ENCODE peak calls at places on chromosomes 7 and 10, in six cellular contexts. One of them, this sample, is unnamed.

GRCh38 chr7:3378390-3379120 is 77.5 kb downstream of the SDK1 start:
- DNase-seq in mucosa of gallbladder: no peak
- DNase-seq in Calu3: no peak
- DNase-seq in EL: no peak
- DNase-seq in stimulated activated effector memory CD8-positive, alpha-beta T cell treated with anti-CD3 and anti-CD28 coated beads, Interleukin-12 subunit alpha, Interleukin-12 subunit beta, amount 100 ng/mL, for 72 hours: no peak
- DNase-seq in fibroblast of the conjunctiva: no peak
- DNase-seq in this sample: no peak

GRCh38 chr7:33043875-33044718 is 18.5 kb downstream of the NT5C3A start:
- DNase-seq in mucosa of gallbladder: peak; percentile 46
- DNase-seq in stimulated activated effector memory CD8-positive, alpha-beta T cell treated with anti-CD3 and anti-CD28 coated beads, Interleukin-12 subunit alpha, Interleukin-12 subunit beta, amount 100 ng/mL, for 72 hours: no peak
- DNase-seq in Calu3: peak; percentile 66
- DNase-seq in EL: no peak
- DNase-seq in fibroblast of the conjunctiva: no peak
- DNase-seq in this sample: no peak

GRCh38 chr7:70738080-70738479 is 393.9 kb upstream of the GALNT17 start:
- DNase-seq in EL: peak; percentile 2
- DNase-seq in stimulated activated effector memory CD8-positive, alpha-beta T cell treated with anti-CD3 and anti-CD28 coated beads, Interleukin-12 subunit alpha, Interleukin-12 subunit beta, amount 100 ng/mL, for 72 hours: no peak
- DNase-seq in mucosa of gallbladder: peak; percentile 21
- DNase-seq in fibroblast of the conjunctiva: no peak
- DNase-seq in Calu3: no peak
- DNase-seq in this sample: no peak

GRCh38 chr7:92650391-92650790 is 60.2 kb upstream of the FAM133B start:
- DNase-seq in fibroblast of the conjunctiva: no peak
- DNase-seq in mucosa of gallbladder: no peak
- DNase-seq in Calu3: no peak
- DNase-seq in stimulated activated effector memory CD8-positive, alpha-beta T cell treated with anti-CD3 and anti-CD28 coated beads, Interleukin-12 subunit alpha, Interleukin-12 subunit beta, amount 100 ng/mL, for 72 hours: no peak
- DNase-seq in EL: no peak
- DNase-seq in this sample: no peak

GRCh38 chr10:119191881-119192280 is 13.3 kb upstream of the PRDX3 start:
- DNase-seq in EL: no peak
- DNase-seq in mucosa of gallbladder: no peak
- DNase-seq in Calu3: no peak
- DNase-seq in stimulated activated effector memory CD8-positive, alpha-beta T cell treated with anti-CD3 and anti-CD28 coated beads, Interleukin-12 subunit alpha, Interleukin-12 subunit beta, amount 100 ng/mL, for 72 hours: no peak
- DNase-seq in fibroblast of the conjunctiva: no peak
- DNase-seq in this sample: no peak

GRCh38 chr7:134353411-134353810 is 36.7 kb upstream of the SLC35B4 start:
- DNase-seq in fibroblast of the conjunctiva: no peak
- DNase-seq in EL: no peak
- DNase-seq in mucosa of gallbladder: no peak
- DNase-seq in Calu3: no peak
- DNase-seq in stimulated activated effector memory CD8-positive, alpha-beta T cell treated with anti-CD3 and anti-CD28 coated beads, Interleukin-12 subunit alpha, Interleukin-12 subunit beta, amount 100 ng/mL, for 72 hours: no peak
- DNase-seq in this sample: no peak

GRCh38 chr10:44264244-44264643 is 120.7 kb downstream of the CXCL12 start:
- DNase-seq in mucosa of gallbladder: no peak
- DNase-seq in EL: no peak
- DNase-seq in Calu3: no peak
- DNase-seq in fibroblast of the conjunctiva: no peak
- DNase-seq in stimulated activated effector memory CD8-positive, alpha-beta T cell treated with anti-CD3 and anti-CD28 coated beads, Interleukin-12 subunit alpha, Interleukin-12 subunit beta, amount 100 ng/mL, for 72 hours: no peak
- DNase-seq in this sample: no peak

GRCh38 chr7:133050200-133050995 is 31.5 kb downstream of the CHCHD3 start:
- DNase-seq in Calu3: no peak
- DNase-seq in fibroblast of the conjunctiva: no peak
- DNase-seq in EL: no peak
- DNase-seq in stimulated activated effector memory CD8-positive, alpha-beta T cell treated with anti-CD3 and anti-CD28 coated beads, Interleukin-12 subunit alpha, Interleukin-12 subunit beta, amount 100 ng/mL, for 72 hours: no peak
- DNase-seq in mucosa of gallbladder: no peak
- DNase-seq in this sample: no peak

GRCh38 chr7:16293669-16294425 is 127.5 kb downstream of the CRPPA start:
- DNase-seq in EL: no peak
- DNase-seq in Calu3: no peak
- DNase-seq in stimulated activated effector memory CD8-positive, alpha-beta T cell treated with anti-CD3 and anti-CD28 coated beads, Interleukin-12 subunit alpha, Interleukin-12 subunit beta, amount 100 ng/mL, for 72 hours: no peak
- DNase-seq in fibroblast of the conjunctiva: no peak
- DNase-seq in mucosa of gallbladder: no peak
- DNase-seq in this sample: no peak

GRCh38 chr7:35519971-35520809 is 174.7 kb downstream of the HERPUD2 start:
- DNase-seq in stimulated activated effector memory CD8-positive, alpha-beta T cell treated with anti-CD3 and anti-CD28 coated beads, Interleukin-12 subunit alpha, Interleukin-12 subunit beta, amount 100 ng/mL, for 72 hours: peak; percentile 80
- DNase-seq in fibroblast of the conjunctiva: peak; percentile 50
- DNase-seq in Calu3: peak; percentile 86
- DNase-seq in mucosa of gallbladder: peak; percentile 84
- DNase-seq in EL: peak; percentile 69
- DNase-seq in this sample: peak; percentile 13

GRCh38 chr10:14698487-14699170 is 76.1 kb downstream of the FAM107B start:
- DNase-seq in Calu3: no peak
- DNase-seq in EL: peak; percentile 87
- DNase-seq in stimulated activated effector memory CD8-positive, alpha-beta T cell treated with anti-CD3 and anti-CD28 coated beads, Interleukin-12 subunit alpha, Interleukin-12 subunit beta, amount 100 ng/mL, for 72 hours: no peak
- DNase-seq in mucosa of gallbladder: no peak
- DNase-seq in fibroblast of the conjunctiva: peak; percentile 53
- DNase-seq in this sample: peak; percentile 37

GRCh38 chr10:91163269-91163708 is 57.2 kb upstream of the PCGF5 start:
- DNase-seq in stimulated activated effector memory CD8-positive, alpha-beta T cell treated with anti-CD3 and anti-CD28 coated beads, Interleukin-12 subunit alpha, Interleukin-12 subunit beta, amount 100 ng/mL, for 72 hours: no peak
- DNase-seq in mucosa of gallbladder: peak; percentile 59
- DNase-seq in fibroblast of the conjunctiva: no peak
- DNase-seq in Calu3: peak; percentile 42
- DNase-seq in EL: peak; percentile 63
- DNase-seq in this sample: no peak

GRCh38 chr7:91940171-91940570 is 491 bp upstream of the AKAP9 start:
- DNase-seq in Calu3: peak; percentile 14
- DNase-seq in stimulated activated effector memory CD8-positive, alpha-beta T cell treated with anti-CD3 and anti-CD28 coated beads, Interleukin-12 subunit alpha, Interleukin-12 subunit beta, amount 100 ng/mL, for 72 hours: peak; percentile 63
- DNase-seq in mucosa of gallbladder: no peak
- DNase-seq in EL: peak; percentile 48
- DNase-seq in fibroblast of the conjunctiva: peak; percentile 10
- DNase-seq in this sample: no peak

GRCh38 chr7:2934211-2934731 is 90.2 kb upstream of the GNA12 start:
- DNase-seq in Calu3: peak; percentile 45
- DNase-seq in stimulated activated effector memory CD8-positive, alpha-beta T cell treated with anti-CD3 and anti-CD28 coated beads, Interleukin-12 subunit alpha, Interleukin-12 subunit beta, amount 100 ng/mL, for 72 hours: no peak
- DNase-seq in EL: peak; percentile 28
- DNase-seq in fibroblast of the conjunctiva: peak; percentile 18
- DNase-seq in mucosa of gallbladder: no peak
- DNase-seq in this sample: peak; percentile 41